ENCODE peak calls at places on chromosome 6, in nine cellular contexts. K, A, F, W, D, Y, X, Z and R are unnamed samples.

GRCh38 chr6:28635547-28636158 is 110.0 kb downstream of the GPX5 start:
- DNase-seq in K (no peak), A (no peak), F (no peak), W (peak), D (no peak), Y (no peak), X (no peak), Z (no peak), R (no peak)

GRCh38 chr6:27251672-27252251 is 4.3 kb downstream of the PRSS16 start:
- DNase-seq in K (no peak), A (peak), F (peak), W (peak), D (peak), Y (no peak), X (peak), Z (peak), R (peak)

GRCh38 chr6:152701081-152701862 is 3.6 kb downstream of the MYCT1 start:
- DNase-seq in K (no peak), A (no peak), F (no peak), W (no peak), D (no peak), Y (no peak), X (no peak), Z (no peak), R (no peak)

GRCh38 chr6:136378888-136379287 is 89.2 kb upstream of the BCLAF1 start:
- DNase-seq in K (no peak), A (no peak), F (no peak), W (no peak), D (no peak), Y (no peak), X (no peak), Z (no peak), R (peak)

GRCh38 chr6:157528931-157529653 is 148.1 kb downstream of the ZDHHC14 start:
- DNase-seq in K (peak), A (peak), F (no peak), W (no peak), D (peak), Y (no peak), X (no peak), Z (peak), R (peak)

GRCh38 chr6:1716396-1716795 is 106.7 kb downstream of the FOXC1 start:
- DNase-seq in K (no peak), A (no peak), F (no peak), W (no peak), D (no peak), Y (no peak), X (no peak), Z (no peak), R (no peak)

GRCh38 chr6:36933102-36933501 is 21.4 kb upstream of the PI16 start:
- DNase-seq in K (no peak), A (no peak), F (no peak), W (no peak), D (no peak), Y (no peak), X (no peak), Z (no peak), R (peak)

GRCh38 chr6:49913656-49914055 is 47.3 kb upstream of the CRISP1 start:
- DNase-seq in K (no peak), A (no peak), F (no peak), W (no peak), D (no peak), Y (no peak), X (no peak), Z (peak), R (peak)

GRCh38 chr6:139522471-139523220 is 148.2 kb upstream of the CITED2 start:
- DNase-seq in K (no peak), A (no peak), F (no peak), W (no peak), D (no peak), Y (no peak), X (no peak), Z (no peak), R (peak)

GRCh38 chr6:144266091-144266649 is 19.0 kb upstream of the UTRN start:
- DNase-seq in K (no peak), A (peak), F (no peak), W (peak), D (peak), Y (peak), X (no peak), Z (no peak), R (peak)

GRCh38 chr6:170173416-170173990 is 117.4 kb downstream of the DLL1 start:
- DNase-seq in K (no peak), A (no peak), F (no peak), W (no peak), D (no peak), Y (no peak), X (no peak), Z (no peak), R (no peak)

GRCh38 chr6:5107332-5107731 is 22.2 kb downstream of the PPP1R3G start:
- DNase-seq in K (no peak), A (no peak), F (no peak), W (no peak), D (no peak), Y (no peak), X (no peak), Z (no peak), R (no peak)

GRCh38 chr6:138036955-138037592 is 70.1 kb downstream of the PERP start:
- DNase-seq in K (no peak), A (peak), F (no peak), W (no peak), D (no peak), Y (peak), X (no peak), Z (no peak), R (peak)

GRCh38 chr6:142551145-142551811 is 249.5 kb downstream of the ADGRG6 start:
- DNase-seq in K (peak), A (peak), F (no peak), W (peak), D (peak), Y (peak), X (peak), Z (no peak), R (peak)

GRCh38 chr6:130215526-130215925 is 7.2 kb downstream of the SAMD3 start:
- DNase-seq in K (no peak), A (no peak), F (no peak), W (no peak), D (no peak), Y (no peak), X (peak), Z (no peak), R (no peak)

GRCh38 chr6:3848380-3848779 is 793 bp upstream of the FAM50B start:
- DNase-seq in K (no peak), A (peak), F (no peak), W (no peak), D (no peak), Y (no peak), X (no peak), Z (no peak), R (peak)

GRCh38 chr6:144480518-144480917 is 195.4 kb downstream of the UTRN start:
- DNase-seq in K (no peak), A (no peak), F (no peak), W (no peak), D (no peak), Y (no peak), X (no peak), Z (no peak), R (no peak)

GRCh38 chr6:143802833-143803565 is 40.1 kb upstream of the LTV1 start:
- DNase-seq in K (no peak), A (no peak), F (no peak), W (no peak), D (no peak), Y (no peak), X (no peak), Z (no peak), R (peak)

GRCh38 chr6:158684311-158684710 is 34.5 kb downstream of the SYTL3 start:
- DNase-seq in K (no peak), A (no peak), F (no peak), W (no peak), D (no peak), Y (no peak), X (no peak), Z (no peak), R (no peak)

GRCh38 chr6:11621119-11621518 is 83.6 kb downstream of the TMEM170B start:
- DNase-seq in K (no peak), A (no peak), F (no peak), W (no peak), D (no peak), Y (no peak), X (no peak), Z (no peak), R (no peak)

GRCh38 chr6:166257911-166258318 is 50.3 kb downstream of the PRR18 start:
- DNase-seq in K (no peak), A (no peak), F (no peak), W (no peak), D (no peak), Y (no peak), X (no peak), Z (no peak), R (peak)

GRCh38 chr6:44234101-44235090 is 11.0 kb downstream of the SLC29A1 start:
- DNase-seq in K (peak), A (peak), F (no peak), W (peak), D (peak), Y (peak), X (no peak), Z (no peak), R (peak)

GRCh38 chr6:45486739-45487138 is 109.0 kb upstream of the SUPT3H start:
- DNase-seq in K (no peak), A (no peak), F (no peak), W (no peak), D (no peak), Y (no peak), X (no peak), Z (no peak), R (no peak)

GRCh38 chr6:106339334-106340029 is 13.9 kb upstream of the ATG5 start:
- DNase-seq in K (peak), A (peak), F (peak), W (peak), D (peak), Y (peak), X (peak), Z (peak), R (peak)

GRCh38 chr6:45072673-45073072 is 255.5 kb upstream of the RUNX2 start:
- DNase-seq in K (no peak), A (no peak), F (no peak), W (no peak), D (no peak), Y (no peak), X (no peak), Z (no peak), R (no peak)

GRCh38 chr6:84422380-84422968 is 195.0 kb upstream of the CEP162 start:
- DNase-seq in K (no peak), A (peak), F (peak), W (peak), D (peak), Y (no peak), X (no peak), Z (no peak), R (peak)

GRCh38 chr6:142002825-142003405 is 129.8 kb upstream of the GJE1 start:
- DNase-seq in K (no peak), A (no peak), F (no peak), W (no peak), D (no peak), Y (no peak), X (no peak), Z (no peak), R (no peak)

GRCh38 chr6:33217681-33218080 is 9.4 kb downstream of the RING1 start:
- DNase-seq in K (no peak), A (no peak), F (no peak), W (no peak), D (no peak), Y (no peak), X (no peak), Z (no peak), R (peak)

GRCh38 chr6:127404594-127405178 is 54.5 kb downstream of the KIAA0408 start:
- DNase-seq in K (no peak), A (no peak), F (no peak), W (no peak), D (no peak), Y (no peak), X (no peak), Z (no peak), R (no peak)